ENCODE peak calls at places on chromosomes 5 and 9, in five cellular contexts. H, V, C, B and I are unnamed samples.

GRCh38 chr5:110951373-110951791 is 120.1 kb upstream of the TSLP start:
- DNase-seq in B (no peak), H (no peak), V (no peak), C (no peak), I (no peak)

GRCh38 chr9:99296375-99296951 is 74.4 kb downstream of the SEC61B start:
- DNase-seq in H (no peak), C (no peak), B (no peak), V (peak), I (peak)

GRCh38 chr5:60339691-60340191 is 360.2 kb downstream of the DEPDC1B start:
- DNase-seq in V (no peak), C (peak), H (no peak), B (no peak), I (peak)

GRCh38 chr5:132464155-132464939 is 26.2 kb downstream of the IRF1 start:
- DNase-seq in C (peak), H (no peak), V (no peak), B (no peak), I (peak)

GRCh38 chr9:110753734-110754231 is 85.2 kb downstream of the MUSK start:
- DNase-seq in C (no peak), V (no peak), B (no peak), H (no peak), I (peak)

GRCh38 chr5:115497200-115497599 is 47.4 kb downstream of the FEM1C start:
- DNase-seq in B (no peak), H (no peak), C (peak), V (no peak), I (no peak)

GRCh38 chr5:73440262-73440661 is 8.3 kb downstream of the FOXD1 start:
- DNase-seq in H (no peak), V (no peak), B (no peak), C (no peak), I (peak)

GRCh38 chr5:41196197-41196596 is 17.1 kb downstream of the C6 start:
- DNase-seq in H (no peak), C (no peak), V (no peak), B (no peak), I (no peak)

GRCh38 chr9:3736186-3736585 is 210.4 kb upstream of the RFX3 start:
- DNase-seq in V (no peak), C (no peak), H (peak), B (no peak), I (no peak)

GRCh38 chr9:110835404-110835803 is 166.8 kb downstream of the MUSK start:
- DNase-seq in C (no peak), H (no peak), B (no peak), V (no peak), I (peak)

GRCh38 chr9:129972816-129973215 is 70.2 kb downstream of the FNBP1 start:
- DNase-seq in V (no peak), B (no peak), C (no peak), H (no peak), I (no peak)

GRCh38 chr9:126614088-126614454 is 343 bp downstream of the LMX1B start:
- DNase-seq in B (no peak), V (no peak), H (no peak), C (no peak), I (no peak)

GRCh38 chr5:1103505-1104326 is 8.1 kb downstream of the SLC12A7 start:
- DNase-seq in H (peak), V (no peak), B (no peak), C (peak), I (peak)

GRCh38 chr5:114857951-114858401 is 311.7 kb downstream of the TRIM36 start:
- DNase-seq in B (no peak), V (no peak), H (peak), C (peak), I (peak)

GRCh38 chr9:114385412-114386181 is 2.2 kb downstream of the AKNA start:
- DNase-seq in V (peak), B (peak), H (peak), C (peak), I (peak)

GRCh38 chr5:15821506-15821905 is 321.5 kb downstream of the FBXL7 start:
- DNase-seq in H (no peak), C (no peak), V (no peak), B (no peak), I (peak)

GRCh38 chr5:90020575-90021535 is 388.7 kb downstream of the CETN3 start:
- DNase-seq in V (no peak), H (peak), C (no peak), B (no peak), I (peak)

GRCh38 chr9:104944871-104945270 is 16.9 kb upstream of the ABCA1 start:
- DNase-seq in C (no peak), B (no peak), V (no peak), H (no peak), I (no peak)

GRCh38 chr5:120052916-120053828 is 410.9 kb upstream of the PRR16 start:
- DNase-seq in V (no peak), B (no peak), C (no peak), H (no peak), I (no peak)

GRCh38 chr5:41794478-41794877 is 75.7 kb downstream of the OXCT1 start:
- DNase-seq in B (no peak), V (no peak), H (no peak), C (no peak), I (peak)

GRCh38 chr5:142644127-142644526 is 41.8 kb downstream of the FGF1 start:
- DNase-seq in B (no peak), C (no peak), H (no peak), V (no peak), I (peak)

GRCh38 chr5:87120518-87121314 is 147.0 kb upstream of the RASA1 start:
- DNase-seq in V (no peak), C (no peak), B (no peak), H (no peak), I (peak)

GRCh38 chr9:91741529-91741928 is 208.5 kb downstream of the ROR2 start:
- DNase-seq in C (no peak), B (no peak), V (no peak), H (no peak), I (peak)

GRCh38 chr9:85421641-85422040 is 320.1 kb downstream of the AGTPBP1 start:
- DNase-seq in C (no peak), B (no peak), V (no peak), H (no peak), I (peak)

GRCh38 chr5:138953370-138954256 is 78.5 kb upstream of the LRRTM2 start:
- DNase-seq in C (peak), B (no peak), V (no peak), H (peak), I (peak)

GRCh38 chr5:137751869-137752491 is 2.2 kb downstream of the HNRNPA0 start:
- DNase-seq in B (no peak), H (peak), C (no peak), V (no peak), I (peak)

GRCh38 chr5:94407023-94407422 is 211.4 kb downstream of the KIAA0825 start:
- DNase-seq in B (no peak), H (no peak), V (no peak), C (no peak), I (no peak)

GRCh38 chr5:53326420-53327153 is 153.8 kb upstream of the FST start:
- DNase-seq in V (no peak), B (no peak), C (no peak), H (no peak), I (peak)

GRCh38 chr5:179818746-179819295 is 1.9 kb upstream of the SQSTM1 start:
- DNase-seq in C (peak), H (peak), B (peak), V (peak), I (peak)

GRCh38 chr5:179906294-179906794 is 1.4 kb downstream of the TBC1D9B start:
- DNase-seq in V (no peak), B (no peak), H (no peak), C (no peak), I (no peak)

GRCh38 chr9:10265102-10265708 is 347.6 kb downstream of the PTPRD start:
- DNase-seq in C (no peak), V (no peak), B (no peak), H (no peak), I (peak)